ENCODE peak calls at places on chromosome 9, in nine cellular contexts. E is foreskin keratinocyte, W is AG09319, U is AG10803, I is dorsolateral prefrontal cortex, M is ovary, A is transverse colon, Q is cardiac fibroblast, F is neural progenitor cell. H is an unnamed sample.

GRCh38 chr9:93952784-93953491 is 2.2 kb downstream of the BARX1 start:
- DNase-seq in E (no peak), W (no peak), U (no peak), I (no peak), M (no peak), A (no peak), Q (no peak), F (peak; percentile 66), H (no peak)

GRCh38 chr9:129497064-129497836 is 123.7 kb downstream of the C9orf50 start:
- DNase-seq in E (no peak), W (no peak), U (peak; percentile 43), I (peak; percentile 61), M (peak; percentile 72), A (no peak), Q (no peak), F (no peak), H (no peak)

GRCh38 chr9:20364954-20365353 is 257.3 kb downstream of the MLLT3 start:
- DNase-seq in E (no peak), W (no peak), U (no peak), I (no peak), M (no peak), A (no peak), Q (no peak), F (peak; percentile 32), H (no peak)

GRCh38 chr9:16515879-16516289 is 354.6 kb downstream of the BNC2 start:
- DNase-seq in E (no peak), W (peak; percentile 44), U (peak; percentile 76), I (no peak), M (no peak), A (no peak), Q (peak; percentile 88), F (peak; percentile 72), H (no peak)

GRCh38 chr9:123684393-123685149 is 245.4 kb downstream of the DENND1A start:
- DNase-seq in E (peak; percentile 25), W (no peak), U (no peak), I (no peak), M (no peak), A (no peak), Q (no peak), F (no peak), H (no peak)

GRCh38 chr9:26975728-26976707 is 19.8 kb downstream of the IFT74 start:
- DNase-seq in E (no peak), W (no peak), U (peak; percentile 43), I (no peak), M (no peak), A (peak; percentile 56), Q (peak; percentile 57), F (peak; percentile 87), H (no peak)

GRCh38 chr9:1747568-1747967 is 267.6 kb upstream of the SMARCA2 start:
- DNase-seq in E (no peak), W (no peak), U (no peak), I (no peak), M (no peak), A (no peak), Q (no peak), F (no peak), H (no peak)

GRCh38 chr9:105950448-105950847 is 256.1 kb downstream of the TMEM38B start:
- DNase-seq in E (no peak), W (no peak), U (no peak), I (no peak), M (no peak), A (no peak), Q (no peak), F (no peak), H (no peak)

GRCh38 chr9:137240321-137240840 is 706 bp upstream of the TUBB4B start:
- DNase-seq in E (peak; percentile 55), W (peak; percentile 59), U (peak; percentile 79), I (peak; percentile 48), M (peak; percentile 81), A (peak; percentile 83), Q (peak; percentile 89), F (peak; percentile 74), H (no peak)
- TF ChIP-seq CTCF in E (peak; percentile 15), W (no peak), U (no peak), I (peak; percentile 30), M (no peak), A (peak; percentile 6), Q (no peak), F (peak; percentile 40), H (peak; percentile 22)

GRCh38 chr9:18017136-18017535 is 438.3 kb downstream of the SH3GL2 start:
- DNase-seq in E (no peak), W (no peak), U (no peak), I (no peak), M (no peak), A (no peak), Q (no peak), F (no peak), H (no peak)
- TF ChIP-seq CTCF in E (peak; percentile 9), W (no peak), U (no peak), I (no peak), M (no peak), A (no peak), Q (no peak), F (peak; percentile 38), H (peak; percentile 10)

GRCh38 chr9:90893706-90894105 is 92.1 kb downstream of the SYK start:
- DNase-seq in E (no peak), W (no peak), U (no peak), I (no peak), M (no peak), A (no peak), Q (no peak), F (no peak), H (no peak)

GRCh38 chr9:90896231-90896630 is 94.6 kb downstream of the SYK start:
- DNase-seq in E (no peak), W (no peak), U (no peak), I (no peak), M (no peak), A (no peak), Q (no peak), F (no peak), H (no peak)

GRCh38 chr9:90895786-90896185 is 94.2 kb downstream of the SYK start:
- DNase-seq in E (no peak), W (no peak), U (no peak), I (no peak), M (no peak), A (no peak), Q (no peak), F (no peak), H (no peak)

GRCh38 chr9:90898229-90898628 is 96.6 kb downstream of the SYK start:
- DNase-seq in E (no peak), W (no peak), U (no peak), I (no peak), M (no peak), A (no peak), Q (peak; percentile 33), F (no peak), H (no peak)

GRCh38 chr9:90894956-90895687 is 93.5 kb downstream of the SYK start:
- DNase-seq in E (peak; percentile 79), W (no peak), U (no peak), I (no peak), M (no peak), A (no peak), Q (no peak), F (peak; percentile 45), H (no peak)
- TF ChIP-seq CTCF in E (peak; percentile 65), W (peak; percentile 50), U (peak; percentile 43), I (peak; percentile 36), M (no peak), A (peak; percentile 16), Q (peak; percentile 57), F (peak; percentile 70), H (peak; percentile 66)

DNA sequence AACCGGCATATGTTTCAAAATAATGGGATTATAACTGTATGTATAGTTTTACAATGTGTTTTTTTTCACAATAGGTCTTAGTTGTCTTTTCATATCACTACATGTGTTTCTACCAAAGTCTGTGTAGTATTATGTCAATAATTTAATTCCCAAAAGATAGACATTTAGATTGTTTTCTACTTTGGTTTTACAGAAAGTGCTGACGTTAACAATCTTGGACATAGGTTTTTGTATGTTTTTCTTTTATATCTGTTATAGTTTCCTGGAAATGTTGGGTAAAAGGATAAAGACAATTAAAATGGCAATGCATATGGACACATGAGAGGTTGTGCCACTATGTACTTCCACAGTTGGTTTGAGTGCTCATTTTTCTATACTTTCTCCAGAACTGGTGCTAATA is 15.2 kb downstream of the TMEFF1 start:
- DNase-seq in E (no peak), W (no peak), U (no peak), I (no peak), M (no peak), A (no peak), Q (no peak), F (no peak), H (no peak)
- TF ChIP-seq CTCF in E (no peak), W (no peak), U (no peak), I (no peak), M (no peak), A (no peak), Q (no peak), F (no peak), H (no peak)

GRCh38 chr9:109707355-109707754 is 72.6 kb upstream of the PALM2AKAP2 start:
- DNase-seq in E (no peak), W (no peak), U (no peak), I (no peak), M (no peak), A (no peak), Q (no peak), F (no peak), H (no peak)

GRCh38 chr9:109708507-109708945 is 71.5 kb upstream of the PALM2AKAP2 start:
- DNase-seq in E (no peak), W (no peak), U (peak; percentile 69), I (no peak), M (no peak), A (no peak), Q (peak; percentile 10), F (no peak), H (no peak)

GRCh38 chr9:109704546-109704945 is 75.5 kb upstream of the PALM2AKAP2 start:
- DNase-seq in E (no peak), W (no peak), U (no peak), I (no peak), M (no peak), A (no peak), Q (no peak), F (no peak), H (no peak)

GRCh38 chr9:109709881-109710280 is 70.1 kb upstream of the PALM2AKAP2 start:
- DNase-seq in E (no peak), W (no peak), U (no peak), I (no peak), M (no peak), A (no peak), Q (no peak), F (no peak), H (no peak)

GRCh38 chr9:109705515-109705914 is 74.5 kb upstream of the PALM2AKAP2 start:
- DNase-seq in E (peak; percentile 55), W (peak; percentile 11), U (peak; percentile 56), I (no peak), M (no peak), A (no peak), Q (peak; percentile 27), F (peak; percentile 31), H (no peak)
- TF ChIP-seq CTCF in E (peak; percentile 32), W (peak; percentile 9), U (peak; percentile 32), I (no peak), M (no peak), A (no peak), Q (no peak), F (no peak), H (no peak)

H was measured in progenitor cell of endocrine pancreas.